ENCODE peak calls at places on chromosomes 7 and 10, in five cellular contexts. K is esophagus squamous epithelium, S is fibroblast of mammary gland, Y is tibial artery, O is GM12878. A is an unnamed sample.

GRCh38 chr10:32413513-32413912 is 32.4 kb upstream of the CCDC7 start:
- DNase-seq in K (no peak), S (peak), O (no peak), Y (no peak), A (no peak)

GRCh38 chr10:21364196-21365114 is 161.0 kb downstream of the SKIDA1 start:
- DNase-seq in Y (no peak), O (no peak), S (peak), K (no peak), A (no peak)

GRCh38 chr10:58590152-58590551 is 77.5 kb downstream of the BICC1 start:
- DNase-seq in K (no peak), S (peak), Y (no peak), O (no peak), A (no peak)

GRCh38 chr7:42137941-42138340 is 99.1 kb downstream of the GLI3 start:
- DNase-seq in K (no peak), S (peak), O (no peak), Y (no peak), A (no peak)

GRCh38 chr10:59820471-59820870 is 67.2 kb upstream of the MRLN start:
- DNase-seq in K (no peak), Y (no peak), O (no peak), S (no peak), A (no peak)

GRCh38 chr10:51743146-51743545 is 43.8 kb upstream of the CSTF2T start:
- DNase-seq in S (peak), K (no peak), Y (no peak), O (peak), A (no peak)

GRCh38 chr7:17084166-17084475 is 202.3 kb upstream of the AGR3 start:
- DNase-seq in K (no peak), Y (no peak), S (no peak), O (no peak), A (no peak)

GRCh38 chr10:5356479-5356763 is 8.3 kb upstream of the UCN3 start:
- DNase-seq in O (no peak), Y (no peak), S (no peak), K (no peak), A (no peak)

GRCh38 chr10:49678827-49679479 is 498 bp upstream of the C10orf53 start:
- DNase-seq in S (no peak), K (no peak), O (no peak), Y (no peak), A (no peak)

GRCh38 chr10:76916536-76916935 is 721.1 kb downstream of the KCNMA1 start:
- DNase-seq in K (no peak), Y (no peak), S (no peak), O (no peak), A (no peak)

GRCh38 chr10:124736491-124737136 is 7.6 kb downstream of the FAM53B start:
- DNase-seq in K (no peak), O (no peak), S (peak), Y (peak), A (no peak)

GRCh38 chr10:12670004-12670403 is 320.7 kb downstream of the CAMK1D start:
- DNase-seq in K (no peak), S (no peak), Y (no peak), O (no peak), A (no peak)

GRCh38 chr10:100739516-100740368 is 5.6 kb upstream of the PAX2 start:
- DNase-seq in Y (no peak), S (no peak), O (no peak), K (no peak), A (no peak)

GRCh38 chr10:35386594-35387174 is 50.4 kb downstream of the CCNY start:
- DNase-seq in K (no peak), Y (no peak), O (no peak), S (no peak), A (no peak)

GRCh38 chr7:15854841-15855576 is 168.5 kb upstream of the MEOX2 start:
- DNase-seq in Y (no peak), S (no peak), O (no peak), K (no peak), A (no peak)

GRCh38 chr7:74061840-74062539 is 21.6 kb upstream of the LIMK1 start:
- DNase-seq in S (peak), K (peak), O (no peak), Y (peak), A (peak)

GRCh38 chr10:91909178-91909677 is at the start of gene FGFBP3:
- DNase-seq in O (no peak), S (peak), K (no peak), Y (no peak), A (peak)

GRCh38 chr7:87427289-87427688 is 48.2 kb downstream of the ABCB4 start:
- DNase-seq in S (no peak), Y (no peak), O (no peak), K (no peak), A (no peak)

GRCh38 chr10:115129752-115130151 is 36.6 kb downstream of the ATRNL1 start:
- DNase-seq in S (peak), O (no peak), Y (no peak), K (no peak), A (peak)

GRCh38 chr7:107560898-107561516 is 2.7 kb downstream of the COG5 start:
- DNase-seq in O (no peak), K (no peak), S (peak), Y (no peak), A (no peak)

GRCh38 chr10:2476236-2476814 is 591.0 kb upstream of the PFKP start:
- DNase-seq in Y (no peak), S (no peak), K (no peak), O (no peak), A (no peak)

GRCh38 chr10:11874568-11875182 is 51.5 kb downstream of the PROSER2 start:
- DNase-seq in K (no peak), Y (no peak), O (peak), S (peak), A (peak)

GRCh38 chr7:78363866-78364265 is 565.3 kb downstream of the PHTF2 start:
- DNase-seq in S (no peak), O (no peak), K (no peak), Y (no peak), A (no peak)

GRCh38 chr10:63464402-63465292 is 1.1 kb downstream of the JMJD1C start:
- DNase-seq in Y (no peak), S (peak), K (no peak), O (no peak), A (no peak)

GRCh38 chr7:134651991-134652390 is 5.3 kb downstream of the BPGM start:
- DNase-seq in S (peak), Y (no peak), K (no peak), O (no peak), A (no peak)

GRCh38 chr7:134901389-134902020 is 84.8 kb upstream of the AGBL3 start:
- DNase-seq in S (peak), Y (no peak), K (no peak), O (no peak), A (no peak)

GRCh38 chr10:34729619-34730018 is 85.5 kb downstream of the PARD3 start:
- DNase-seq in O (no peak), Y (no peak), S (no peak), K (no peak), A (no peak)

DNA sequence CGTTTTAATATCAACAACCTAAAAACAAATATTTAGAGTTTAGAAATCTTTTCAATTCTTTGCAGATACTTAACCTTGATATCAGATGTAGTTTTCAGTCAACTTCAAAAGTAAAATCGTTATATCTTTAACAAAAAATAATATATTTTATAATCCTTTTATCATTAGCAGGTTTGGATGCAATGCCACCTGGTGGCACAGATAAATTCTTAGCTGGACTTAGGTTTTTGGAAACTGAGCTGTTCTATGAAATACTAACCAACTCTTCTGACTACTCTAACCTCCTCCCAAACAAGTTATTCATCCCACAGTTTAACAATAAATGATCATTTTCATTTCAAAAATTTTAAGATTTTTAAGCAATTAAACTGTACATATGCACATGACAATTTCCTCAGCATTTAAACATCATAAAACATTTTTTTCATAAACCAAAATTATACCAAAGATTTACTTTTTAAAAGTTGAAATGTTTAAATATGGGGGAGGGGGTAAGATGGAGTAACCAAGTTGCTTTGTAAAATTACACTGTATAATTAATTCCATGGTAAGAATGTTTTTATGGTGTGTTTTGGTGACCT is 56.9 kb downstream of the HIBADH start:
- DNase-seq in S (peak), K (no peak), Y (no peak), O (no peak), A (no peak)
- TF ChIP-seq CTCF in S (peak), K (no peak), Y (peak), O (peak), A (no peak)

GRCh38 chr10:70053896-70054641 is 1.4 kb downstream of the MACROH2A2 start:
- DNase-seq in S (peak), Y (no peak), O (no peak), K (no peak), A (peak)
- TF ChIP-seq CTCF in S (peak), Y (no peak), O (no peak), K (no peak), A (no peak)

DNA sequence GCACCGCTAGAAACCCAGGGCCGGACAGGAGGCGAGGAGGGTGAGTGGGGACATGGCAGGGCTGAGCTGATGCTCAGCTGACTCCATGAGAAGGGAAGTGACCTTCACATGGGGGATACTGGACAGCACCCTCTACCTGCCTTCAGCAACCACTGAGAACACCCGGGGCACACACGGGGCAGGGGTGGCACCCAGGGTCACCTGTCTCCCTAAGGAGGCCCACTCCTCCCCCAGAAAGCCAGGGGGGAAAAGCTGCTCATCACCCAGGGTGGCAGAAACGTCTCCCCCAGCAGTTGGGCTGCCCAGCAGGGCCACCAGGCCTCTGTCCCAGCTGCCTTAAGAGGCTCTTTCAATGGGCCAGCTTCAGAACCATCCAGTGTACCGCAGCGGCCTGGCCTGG is 159.7 kb downstream of the RNF216 start:
- DNase-seq in S (no peak), K (no peak), O (no peak), Y (no peak), A (no peak)
- TF ChIP-seq CTCF in S (no peak), K (no peak), O (no peak), Y (no peak), A (no peak)

GRCh38 chr7:110590415-110590814 is 500.5 kb upstream of the LRRN3 start:
- DNase-seq in O (no peak), Y (no peak), K (no peak), S (no peak), A (no peak)
- TF ChIP-seq CTCF in O (no peak), Y (no peak), K (no peak), S (no peak), A (no peak)

GRCh38 chr7:64183126-64183742 is 23.8 kb upstream of the ZNF735 start:
- DNase-seq in O (no peak), K (no peak), S (no peak), Y (no peak), A (no peak)

GRCh38 chr7:64181586-64181985 is 25.4 kb upstream of the ZNF735 start:
- DNase-seq in Y (no peak), O (no peak), S (no peak), K (no peak), A (no peak)

GRCh38 chr7:64182036-64182790 is 24.8 kb upstream of the ZNF735 start:
- DNase-seq in K (no peak), Y (no peak), S (no peak), O (no peak), A (no peak)

GRCh38 chr7:64184376-64184775 is 22.6 kb upstream of the ZNF735 start:
- DNase-seq in O (no peak), K (no peak), Y (no peak), S (no peak), A (no peak)

GRCh38 chr7:64183827-64184372 is 23.1 kb upstream of the ZNF735 start:
- DNase-seq in K (no peak), S (no peak), Y (no peak), O (no peak), A (no peak)
- TF ChIP-seq CTCF in K (no peak), S (no peak), Y (no peak), O (no peak), A (no peak)

A was measured in GM13976.